ENCODE peak calls at places on chromosomes 12 and 14, in five cellular contexts. T is K562, E is HepG2, G is GM12878, U is SK-N-SH. A is an unnamed sample.

GRCh38 chr12:99146185-99146584 is 501.1 kb downstream of the APAF1 start:
- DNase-seq in E (no peak), T (no peak), U (no peak), G (no peak), A (no peak)

GRCh38 chr14:73752297-73752992 is 38.3 kb upstream of the PNMA1 start:
- DNase-seq in U (peak), T (no peak), G (no peak), E (no peak), A (no peak)

GRCh38 chr12:125185740-125186470 is 120.7 kb downstream of the AACS start:
- DNase-seq in E (peak), T (peak), G (no peak), U (peak), A (peak)

GRCh38 chr14:95472819-95473251 is 43.6 kb downstream of the SYNE3 start:
- DNase-seq in T (no peak), E (no peak), U (no peak), G (no peak), A (no peak)

GRCh38 chr14:26870096-26870495 is 272.3 kb upstream of the NOVA1 start:
- DNase-seq in T (no peak), E (no peak), U (no peak), G (no peak), A (no peak)

GRCh38 chr12:102891756-102892155 is 25.3 kb downstream of the PAH start:
- DNase-seq in T (no peak), U (no peak), E (no peak), G (no peak), A (no peak)

GRCh38 chr14:69199786-69200185 is 8.5 kb downstream of the EXD2 start:
- DNase-seq in U (no peak), T (no peak), E (no peak), G (no peak), A (no peak)

GRCh38 chr12:77847665-77848431 is 17.2 kb downstream of the NAV3 start:
- DNase-seq in E (no peak), T (no peak), U (no peak), G (peak), A (no peak)

GRCh38 chr12:47218191-47218654 is 138.5 kb upstream of the AMIGO2 start:
- DNase-seq in T (no peak), E (no peak), G (no peak), U (no peak), A (no peak)

GRCh38 chr12:119423285-119423684 is 88.8 kb downstream of the CCDC60 start:
- DNase-seq in E (no peak), G (no peak), U (peak), T (peak), A (no peak)

GRCh38 chr14:20886091-20886490 is 5.1 kb upstream of the RNASE3 start:
- DNase-seq in T (no peak), U (no peak), G (no peak), E (no peak), A (no peak)

GRCh38 chr12:29743072-29743471 is 40.7 kb downstream of the TMTC1 start:
- DNase-seq in T (no peak), E (no peak), U (no peak), G (no peak), A (no peak)

GRCh38 chr14:68284834-68285233 is 465.3 kb downstream of the RAD51B start:
- DNase-seq in E (no peak), T (no peak), G (peak), U (no peak), A (no peak)

GRCh38 chr14:56175773-56176172 is 57.6 kb downstream of the PELI2 start:
- DNase-seq in T (no peak), U (no peak), E (no peak), G (no peak), A (no peak)

GRCh38 chr12:115572440-115572839 is 705.1 kb downstream of the MED13L start:
- DNase-seq in E (no peak), T (no peak), G (peak), U (no peak), A (no peak)

GRCh38 chr14:72708708-72709475 is 185.0 kb downstream of the DPF3 start:
- DNase-seq in T (peak), E (no peak), G (no peak), U (no peak), A (no peak)

GRCh38 chr12:71719647-71720370 is 33.9 kb downstream of the TMEM19 start:
- DNase-seq in T (no peak), G (no peak), E (no peak), U (no peak), A (no peak)

GRCh38 chr14:64541971-64542838 is 1.7 kb downstream of the HSPA2 start:
- DNase-seq in T (no peak), E (no peak), U (no peak), G (no peak), A (no peak)

GRCh38 chr12:132921685-132922084 is 34.3 kb upstream of the CHFR start:
- DNase-seq in G (no peak), E (no peak), U (no peak), T (peak), A (peak)

GRCh38 chr12:43896496-43896895 is 60.6 kb downstream of the TMEM117 start:
- DNase-seq in T (no peak), G (no peak), U (no peak), E (no peak), A (no peak)

GRCh38 chr12:114443607-114444421 is 37.9 kb upstream of the TBX5 start:
- DNase-seq in U (no peak), E (no peak), T (no peak), G (no peak), A (no peak)

GRCh38 chr12:57894577-57895292 is 46.6 kb upstream of the ATP23 start:
- DNase-seq in E (no peak), T (no peak), G (no peak), U (no peak), A (no peak)

GRCh38 chr14:63893701-63894458 is 41.1 kb downstream of the SYNE2 start:
- DNase-seq in U (no peak), G (no peak), T (no peak), E (no peak), A (no peak)

GRCh38 chr12:98656289-98657101 is 11.4 kb downstream of the APAF1 start:
- DNase-seq in G (no peak), U (no peak), E (no peak), T (peak), A (no peak)

GRCh38 chr14:55152052-55152753 is 23.2 kb downstream of the LGALS3 start:
- DNase-seq in G (no peak), E (no peak), T (no peak), U (no peak), A (no peak)

GRCh38 chr12:114904254-114905003 is 220.5 kb upstream of the TBX3 start:
- DNase-seq in T (no peak), U (no peak), G (no peak), E (no peak), A (no peak)

GRCh38 chr12:42705863-42706262 is 116.3 kb upstream of the PRICKLE1 start:
- DNase-seq in T (no peak), E (no peak), G (no peak), U (peak), A (no peak)

GRCh38 chr14:64732066-64732465 is 27.8 kb downstream of the PLEKHG3 start:
- DNase-seq in T (no peak), E (no peak), U (no peak), G (no peak), A (no peak)

GRCh38 chr12:10385181-10385613 is 4.6 kb downstream of the KLRK1 start:
- DNase-seq in T (no peak), U (no peak), G (no peak), E (peak), A (no peak)

GRCh38 chr14:61894452-61895077 is 132.3 kb downstream of the SNAPC1 start:
- DNase-seq in T (peak), U (peak), E (peak), G (no peak), A (peak)

GRCh38 chr12:23887055-23887835 is 62.2 kb downstream of the SOX5 start:
- DNase-seq in T (peak), G (no peak), U (no peak), E (no peak), A (no peak)

GRCh38 chr12:96194572-96194889 is 356 bp downstream of the ELK3 start:
- DNase-seq in G (no peak), T (no peak), U (no peak), E (no peak), A (no peak)

GRCh38 chr12:91109148-91109564 is 2.1 kb downstream of the LUM start:
- DNase-seq in U (no peak), E (peak), G (peak), T (peak), A (peak)

GRCh38 chr12:65961731-65962130 is 137.4 kb downstream of the HMGA2 start:
- DNase-seq in T (no peak), G (no peak), E (no peak), U (no peak), A (no peak)

GRCh38 chr14:76784881-76785280 is 23.6 kb downstream of the VASH1 start:
- DNase-seq in T (peak), E (peak), G (no peak), U (peak), A (peak)

GRCh38 chr14:70027785-70028428 is 148.7 kb downstream of the SMOC1 start:
- DNase-seq in G (no peak), T (peak), U (peak), E (peak), A (peak)

GRCh38 chr12:27335364-27336145 is 2.9 kb downstream of the BMAL2 start:
- DNase-seq in T (no peak), G (no peak), E (no peak), U (no peak), A (no peak)

GRCh38 chr12:27334721-27335082 is 2.1 kb downstream of the BMAL2 start:
- DNase-seq in T (no peak), U (no peak), G (no peak), E (no peak), A (no peak)

GRCh38 chr12:27332407-27333310 is at the start of gene BMAL2:
- DNase-seq in T (peak), E (peak), G (no peak), U (peak), A (peak)

GRCh38 chr12:27333311-27334009 is 824 bp downstream of the BMAL2 start:
- DNase-seq in E (no peak), G (no peak), U (peak), T (peak), A (peak)

DNA sequence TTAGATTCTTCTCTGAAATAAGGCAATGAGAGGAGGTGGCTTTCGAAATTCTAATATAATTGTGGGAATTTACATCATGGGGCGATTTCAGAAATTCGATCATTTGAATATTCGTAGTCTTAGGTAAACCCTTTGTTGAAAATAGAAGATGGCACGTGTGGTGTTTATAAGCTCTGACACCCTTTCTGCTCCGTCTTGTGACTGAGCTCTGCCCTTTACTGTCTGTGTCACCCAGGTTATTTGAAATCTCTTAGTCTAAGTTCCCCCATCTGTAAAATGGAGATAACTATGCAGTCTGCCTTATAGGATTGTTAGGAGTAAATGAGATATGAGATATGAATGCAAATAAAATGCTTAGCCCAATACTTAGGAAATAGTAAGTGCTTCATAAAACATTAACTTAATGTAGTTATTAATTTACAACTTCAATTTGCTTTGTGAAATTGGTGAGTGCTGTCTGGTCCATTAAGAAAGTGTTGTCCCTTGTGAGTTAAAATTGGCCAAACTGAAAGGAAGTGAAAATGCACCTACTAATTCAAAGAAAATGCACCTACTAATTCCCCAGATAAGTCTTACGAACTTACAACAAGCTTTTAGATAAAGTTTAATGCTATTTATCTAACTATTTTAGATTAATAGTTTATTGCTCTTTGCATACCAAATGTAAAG is 1.6 kb downstream of the BMAL2 start:
- DNase-seq in G (no peak), T (no peak), U (no peak), E (no peak), A (no peak)
- TF ChIP-seq FOXM1 in G (no peak), T (no peak), U (no peak), E (no peak), A (no peak)

DNA sequence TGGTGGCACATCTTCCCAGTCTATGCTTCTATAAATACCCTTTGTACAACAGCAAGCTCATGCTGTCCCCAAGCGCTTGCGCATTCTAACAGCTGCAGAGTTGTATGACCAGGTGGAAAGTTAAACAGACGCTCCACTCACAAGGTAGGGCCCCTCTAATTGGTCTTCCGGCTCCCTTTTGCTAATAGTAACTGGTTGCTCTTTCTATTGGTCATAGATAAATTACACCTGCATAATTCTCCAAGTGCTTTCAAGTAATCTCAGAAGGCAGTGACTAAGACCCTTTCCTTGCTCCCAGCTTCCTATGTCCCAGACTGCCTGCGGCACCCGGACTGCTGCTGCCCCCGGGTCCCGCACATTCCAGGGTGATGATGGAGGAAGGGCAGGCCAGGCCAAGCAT is 6.1 kb upstream of the TSPAN9 start:
- DNase-seq in U (no peak), E (peak), G (no peak), T (no peak), A (no peak)
- TF ChIP-seq FOXM1 in U (no peak), E (no peak), G (no peak), T (no peak), A (no peak)

GRCh38 chr12:82650627-82651337 is 35.9 kb upstream of the TMTC2 start:
- DNase-seq in U (no peak), G (peak), E (peak), T (peak), A (peak)
- TF ChIP-seq FOXM1 in U (no peak), G (peak), E (no peak), T (no peak), A (no peak)

GRCh38 chr12:39902823-39903222 is 203.1 kb downstream of the SLC2A13 start:
- DNase-seq in T (no peak), G (no peak), E (no peak), U (no peak), A (no peak)
- TF ChIP-seq FOXM1 in T (no peak), G (no peak), E (no peak), U (no peak), A (no peak)

GRCh38 chr12:54352022-54352531 is 12.2 kb downstream of the GPR84 start:
- DNase-seq in G (no peak), T (peak), U (peak), E (no peak), A (no peak)

GRCh38 chr12:54356228-54356627 is 8.1 kb downstream of the GPR84 start:
- DNase-seq in U (no peak), T (peak), G (no peak), E (no peak), A (no peak)

GRCh38 chr12:54355104-54355815 is 9.0 kb downstream of the GPR84 start:
- DNase-seq in T (no peak), G (no peak), E (no peak), U (no peak), A (no peak)

GRCh38 chr12:54350743-54351142 is 13.5 kb downstream of the GPR84 start:
- DNase-seq in U (no peak), G (no peak), T (no peak), E (no peak), A (no peak)

GRCh38 chr12:54352891-54353874 is 11.1 kb downstream of the GPR84 start:
- DNase-seq in G (no peak), U (peak), E (no peak), T (peak), A (no peak)
- TF ChIP-seq FOXM1 in G (no peak), U (no peak), E (no peak), T (no peak), A (no peak)

GRCh38 chr14:102320671-102321455 is 1.3 kb downstream of the ZNF839 start:
- DNase-seq in G (no peak), U (no peak), T (no peak), E (peak), A (no peak)

GRCh38 chr14:102320033-102320660 is 601 bp downstream of the ZNF839 start:
- DNase-seq in G (no peak), E (no peak), T (peak), U (no peak), A (peak)

GRCh38 chr14:102321456-102322101 is 2.0 kb downstream of the ZNF839 start:
- DNase-seq in E (peak), T (no peak), G (no peak), U (no peak), A (no peak)

GRCh38 chr14:102325791-102326345 is 6.3 kb downstream of the ZNF839 start:
- DNase-seq in U (no peak), G (no peak), T (no peak), E (no peak), A (no peak)

GRCh38 chr14:102323102-102323501 is 3.6 kb downstream of the ZNF839 start:
- DNase-seq in T (no peak), G (no peak), U (peak), E (peak), A (no peak)
- TF ChIP-seq FOXM1 in T (no peak), G (no peak), U (no peak), E (no peak), A (no peak)

GRCh38 chr14:89489796-89490506 is 72.9 kb upstream of the FOXN3 start:
- DNase-seq in G (no peak), T (no peak), E (no peak), U (no peak), A (no peak)
- TF ChIP-seq FOXM1 in G (no peak), T (no peak), E (no peak), U (no peak), A (no peak)

DNA sequence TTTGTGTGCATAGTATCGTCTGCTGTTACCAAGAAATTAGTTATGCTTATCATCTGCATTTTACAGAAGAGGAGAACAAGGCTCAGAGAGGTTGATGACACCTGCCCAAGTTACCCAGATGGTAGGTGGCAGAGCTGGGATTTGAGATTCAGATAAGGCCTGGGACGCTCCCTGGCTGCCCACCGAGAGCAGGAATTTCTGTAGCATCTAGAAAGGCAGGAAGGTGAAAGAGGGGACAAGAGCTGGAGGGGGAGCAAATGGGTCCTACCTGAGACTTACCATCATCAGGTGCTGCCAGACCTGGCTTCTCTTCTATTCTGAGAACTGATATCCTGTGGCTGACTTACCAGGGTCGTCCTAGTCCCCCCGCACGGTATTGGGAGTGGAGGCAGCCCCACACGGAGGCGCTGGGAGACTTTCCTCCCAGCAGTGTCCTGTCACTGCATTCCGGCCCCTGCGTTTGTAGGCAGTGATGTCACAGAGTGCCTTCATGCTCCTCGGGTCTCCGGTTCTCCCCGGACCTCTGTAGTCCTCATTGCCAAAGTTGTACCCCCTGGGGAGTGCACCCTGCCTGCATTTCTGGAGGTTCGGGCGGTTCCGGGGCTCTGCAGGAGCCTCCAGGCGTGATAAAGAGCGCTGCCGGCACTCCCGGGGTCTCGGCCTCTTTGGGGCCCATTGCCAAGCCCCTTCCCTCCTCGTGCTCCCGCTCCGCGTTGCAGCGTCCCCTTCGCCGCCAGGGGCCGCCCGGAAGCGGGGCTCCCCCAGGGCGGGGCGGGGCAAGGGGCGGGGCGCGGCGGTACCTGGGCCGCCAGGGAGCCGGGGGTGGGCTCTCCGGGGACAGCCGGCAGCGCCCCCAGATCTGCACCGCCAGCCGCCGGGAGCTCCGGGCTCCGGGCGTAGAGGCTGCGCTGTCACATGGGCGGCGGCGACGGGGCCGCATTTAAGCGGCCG is at the start of gene CABP1:
- DNase-seq in E (peak), G (no peak), U (peak), T (peak), A (peak)
- TF ChIP-seq FOXM1 in E (no peak), G (no peak), U (no peak), T (no peak), A (no peak)

DNA sequence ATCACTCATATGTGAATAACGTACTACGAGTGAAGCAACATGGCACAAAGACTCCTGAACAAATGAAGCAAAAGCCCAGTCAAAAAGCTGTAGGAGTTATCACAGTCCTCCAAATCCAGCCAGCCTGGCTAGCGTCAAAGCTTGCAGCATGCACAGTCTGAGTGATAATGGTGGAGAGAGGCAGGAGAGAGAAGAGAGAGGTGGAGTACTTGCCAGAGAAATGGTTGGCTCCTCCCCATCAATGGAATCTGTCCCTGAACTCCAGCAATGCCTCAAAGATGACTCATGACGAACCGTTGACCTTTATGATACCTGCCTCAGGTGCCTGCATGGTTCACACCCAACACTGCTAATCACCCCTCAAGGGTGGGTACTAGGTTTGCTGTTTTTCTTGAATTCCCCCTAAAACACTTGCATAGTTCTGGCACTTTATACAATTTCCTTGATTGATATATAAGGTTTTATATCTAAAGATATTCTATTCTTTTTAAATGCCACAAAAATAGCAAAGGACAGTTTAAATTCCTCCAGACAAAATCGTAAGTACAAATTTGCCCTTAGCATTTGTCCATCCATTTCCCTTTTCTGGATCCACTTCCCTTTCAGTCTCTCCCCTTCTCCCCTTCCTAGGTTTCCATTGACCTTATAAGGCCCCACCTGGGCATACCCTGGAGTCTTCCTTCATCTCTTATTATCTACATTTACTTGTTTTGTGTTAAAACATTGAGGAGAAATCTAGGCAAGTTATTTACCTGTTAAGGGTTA is 10.2 kb downstream of the ARHGDIB start:
- DNase-seq in G (no peak), U (no peak), E (peak), T (no peak), A (no peak)
- TF ChIP-seq FOXM1 in G (no peak), U (no peak), E (no peak), T (no peak), A (no peak)

GRCh38 chr12:73833746-73834145 is 703.9 kb upstream of the ATXN7L3B start:
- DNase-seq in E (no peak), T (no peak), U (no peak), G (no peak), A (no peak)
- TF ChIP-seq FOXM1 in E (no peak), T (no peak), U (no peak), G (no peak), A (no peak)

A was measured in HEK293T.